ENCODE peak calls at places on chromosomes 11 and 22, in five cellular contexts. X, C, D, K and J are unnamed samples.

GRCh38 chr11:130179396-130180306 is 20.1 kb downstream of the ST14 start:
- DNase-seq in X (no peak), C (no peak), D (no peak), K (no peak), J (no peak)

GRCh38 chr11:81959341-81959740 is 774.3 kb downstream of the FAM181B start:
- DNase-seq in X (no peak), C (no peak), D (no peak), K (peak; percentile 28), J (no peak)

GRCh38 chr11:2383823-2384722 is 7.0 kb downstream of the CD81 start:
- DNase-seq in X (no peak), C (no peak), D (no peak), K (peak; percentile 63), J (no peak)

GRCh38 chr11:890794-891600 is 19.6 kb downstream of the CHID1 start:
- DNase-seq in X (no peak), C (no peak), D (no peak), K (no peak), J (no peak)

GRCh38 chr22:44576311-44577260 is 78.6 kb upstream of the RTL6 start:
- DNase-seq in X (no peak), C (no peak), D (no peak), K (no peak), J (peak; percentile 2)

GRCh38 chr22:49753276-49753884 is 74.3 kb downstream of the BRD1 start:
- DNase-seq in X (no peak), C (no peak), D (no peak), K (no peak), J (no peak)

GRCh38 chr22:23712256-23712655 is 21.4 kb downstream of the RGL4 start:
- DNase-seq in X (no peak), C (no peak), D (no peak), K (no peak), J (no peak)

GRCh38 chr22:20979243-20979809 is 2.8 kb upstream of the LZTR1 start:
- DNase-seq in X (no peak), C (peak; percentile 70), D (peak; percentile 60), K (peak; percentile 95), J (no peak)

GRCh38 chr11:6855971-6856542 is 6.8 kb upstream of the OR10A2 start:
- DNase-seq in X (no peak), C (no peak), D (peak; percentile 19), K (no peak), J (no peak)

GRCh38 chr11:124882339-124883071 is 15.2 kb downstream of the ROBO4 start:
- DNase-seq in X (no peak), C (no peak), D (no peak), K (no peak), J (no peak)

GRCh38 chr11:60088364-60088763 is at the start of gene MS4A2:
- DNase-seq in X (no peak), C (no peak), D (no peak), K (no peak), J (no peak)

GRCh38 chr11:79400717-79401330 is 40.0 kb downstream of the TENM4 start:
- DNase-seq in X (no peak), C (no peak), D (peak; percentile 63), K (peak; percentile 72), J (peak; percentile 46)

GRCh38 chr11:12842933-12843636 is 166.0 kb upstream of the RASSF10 start:
- DNase-seq in X (no peak), C (no peak), D (no peak), K (no peak), J (peak; percentile 66)

GRCh38 chr11:47917643-47918369 is 62.6 kb upstream of the PTPRJ start:
- DNase-seq in X (peak; percentile 74), C (no peak), D (no peak), K (peak; percentile 35), J (no peak)

GRCh38 chr11:112368402-112368801 is 107.7 kb upstream of the PLET1 start:
- DNase-seq in X (no peak), C (no peak), D (no peak), K (no peak), J (no peak)

GRCh38 chr11:124474779-124475178 is 29.3 kb upstream of the OR8B8 start:
- DNase-seq in X (no peak), C (no peak), D (no peak), K (no peak), J (no peak)

GRCh38 chr22:32752326-32752725 is 49.2 kb upstream of the TIMP3 start:
- DNase-seq in X (no peak), C (no peak), D (no peak), K (no peak), J (no peak)

GRCh38 chr11:77517226-77517625 is 43.3 kb upstream of the PAK1 start:
- DNase-seq in X (no peak), C (no peak), D (peak; percentile 33), K (no peak), J (no peak)

GRCh38 chr11:93832780-93833179 is 17.6 kb downstream of the VSTM5 start:
- DNase-seq in X (no peak), C (no peak), D (no peak), K (no peak), J (no peak)

GRCh38 chr11:129283141-129283540 is 91.0 kb upstream of the ARHGAP32 start:
- DNase-seq in X (no peak), C (no peak), D (no peak), K (no peak), J (no peak)

GRCh38 chr11:18046116-18046777 is at the start of gene TPH1:
- DNase-seq in X (no peak), C (peak; percentile 27), D (peak; percentile 65), K (peak; percentile 68), J (no peak)

GRCh38 chr22:37158963-37159290 is 9.2 kb upstream of the IL2RB start:
- DNase-seq in X (no peak), C (no peak), D (no peak), K (no peak), J (no peak)

GRCh38 chr11:32947985-32948384 is 55.4 kb downstream of the QSER1 start:
- DNase-seq in X (no peak), C (no peak), D (no peak), K (no peak), J (no peak)

GRCh38 chr11:94910779-94911178 is 62.6 kb downstream of the CWC15 start:
- DNase-seq in X (no peak), C (no peak), D (no peak), K (no peak), J (no peak)

GRCh38 chr22:35330258-35330861 is 30.7 kb downstream of the TOM1 start:
- DNase-seq in X (peak; percentile 91), C (no peak), D (no peak), K (no peak), J (no peak)

GRCh38 chr22:41782316-41782715 is 18.2 kb upstream of the CCDC134 start:
- DNase-seq in X (no peak), C (no peak), D (no peak), K (no peak), J (peak; percentile 19)

GRCh38 chr11:37916331-37916730 is 1318.3 kb upstream of the RAG2 start:
- DNase-seq in X (no peak), C (no peak), D (no peak), K (no peak), J (no peak)

GRCh38 chr22:48799227-48799970 is 1028.3 kb downstream of the BRD1 start:
- DNase-seq in X (no peak), C (no peak), D (no peak), K (no peak), J (no peak)

GRCh38 chr11:112300094-112300786 is 39.6 kb upstream of the PLET1 start:
- DNase-seq in X (no peak), C (no peak), D (no peak), K (no peak), J (no peak)

GRCh38 chr11:15624701-15625100 is 510.0 kb downstream of the INSC start:
- DNase-seq in X (no peak), C (no peak), D (no peak), K (no peak), J (no peak)

GRCh38 chr11:15625691-15626090 is 511.0 kb downstream of the INSC start:
- DNase-seq in X (no peak), C (no peak), D (no peak), K (no peak), J (no peak)

GRCh38 chr11:15627560-15627959 is 512.8 kb downstream of the INSC start:
- DNase-seq in X (no peak), C (no peak), D (no peak), K (no peak), J (no peak)

GRCh38 chr11:15635501-15635900 is 520.8 kb downstream of the INSC start:
- DNase-seq in X (no peak), C (no peak), D (no peak), K (no peak), J (no peak)

DNA sequence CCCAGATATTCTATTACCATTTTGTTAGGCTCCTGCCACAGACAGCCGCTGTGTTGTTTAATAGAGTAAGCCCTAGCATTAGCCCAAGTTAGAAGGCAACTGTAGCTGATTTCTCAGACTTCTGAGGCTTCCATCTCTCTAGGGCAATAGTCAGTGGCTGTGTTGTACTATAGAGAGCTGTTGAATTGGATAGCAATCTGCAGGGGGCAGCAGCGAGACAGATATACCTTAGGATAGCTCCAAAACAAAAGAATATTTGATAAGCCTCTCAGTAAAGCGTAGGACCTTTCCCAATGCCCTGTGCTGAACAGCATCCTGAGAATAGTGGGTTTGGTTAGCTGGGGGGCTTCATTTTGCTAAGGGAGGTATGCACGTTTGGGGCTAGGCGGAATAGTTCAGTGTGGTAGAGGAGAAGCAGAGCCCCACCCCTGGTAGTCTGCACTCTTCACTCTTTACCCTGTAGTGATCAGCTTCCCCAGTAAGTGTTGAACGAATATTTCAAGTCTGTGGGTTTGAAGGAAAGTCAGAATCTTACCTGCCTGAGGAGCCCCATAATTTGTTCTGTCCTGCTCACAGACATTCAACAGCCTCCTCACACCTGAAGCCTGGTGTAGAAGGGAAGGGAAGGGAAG is 515.1 kb downstream of the INSC start:
- DNase-seq in X (peak; percentile 33), C (no peak), D (peak; percentile 59), K (peak; percentile 74), J (peak; percentile 49)
- TF ChIP-seq CTCF in X (no peak), C (peak; percentile 44), D (peak; percentile 22), K (peak; percentile 33), J (peak; percentile 59)

DNA sequence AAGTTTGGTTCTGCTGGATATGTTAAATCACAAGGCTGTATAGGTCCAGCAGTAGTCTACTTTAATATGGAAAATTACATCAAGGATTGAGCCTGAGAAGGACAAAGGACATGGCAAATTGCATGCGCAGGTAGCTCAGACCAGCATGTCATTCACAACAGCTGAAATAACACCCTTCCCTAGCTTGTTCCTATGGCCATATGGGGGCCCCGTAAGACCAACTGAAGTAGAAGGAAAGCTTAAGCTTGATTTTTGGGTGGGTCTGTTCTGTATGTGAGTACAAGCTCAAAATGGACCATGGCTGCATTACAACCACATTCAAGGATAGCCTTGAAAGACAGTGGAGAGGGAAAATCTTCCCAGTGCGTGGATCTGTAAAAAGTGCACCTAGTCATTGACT is 20.6 kb upstream of the PDE3B start:
- DNase-seq in X (no peak), C (no peak), D (no peak), K (no peak), J (no peak)
- TF ChIP-seq CTCF in X (no peak), C (no peak), D (no peak), K (no peak), J (no peak)

DNA sequence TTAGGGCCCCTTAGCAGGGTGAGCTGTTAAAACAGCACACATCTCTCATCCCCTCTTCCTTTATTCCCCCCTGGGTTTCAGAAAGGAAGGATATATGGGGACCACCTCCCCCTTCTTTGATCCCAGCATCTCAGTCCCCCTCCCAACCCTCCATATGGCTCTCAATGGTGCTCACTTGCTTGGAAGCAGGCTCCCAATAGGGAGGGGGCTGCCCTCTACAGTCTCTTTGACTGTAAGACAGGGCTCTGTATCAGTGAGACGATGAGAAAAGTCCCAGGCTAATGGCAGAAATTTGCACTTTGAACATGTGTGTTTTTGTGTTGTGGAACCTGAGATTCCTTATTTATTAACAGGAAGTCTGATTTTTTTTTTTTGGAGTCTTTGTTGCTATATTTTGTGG is 4.2 kb upstream of the CNTF start:
- DNase-seq in X (no peak), C (no peak), D (no peak), K (no peak), J (peak; percentile 11)
- TF ChIP-seq CTCF in X (no peak), C (no peak), D (no peak), K (no peak), J (peak; percentile 27)

GRCh38 chr11:46541593-46542371 is 52.0 kb downstream of the AMBRA1 start:
- DNase-seq in X (no peak), C (no peak), D (no peak), K (no peak), J (no peak)
- TF ChIP-seq CTCF in X (no peak), C (no peak), D (no peak), K (no peak), J (peak; percentile 33)